ENCODE peak calls at places on chromosomes 7 and 10, in ten cellular contexts. H is lung; R is left lung; F is CD8-positive, alpha-beta memory T cell; N is GM23248; K is IMR-90; B is CD8-positive, alpha-beta T cell; P is ovary; V is kidney; E is Panc1. U is an unnamed sample.

GRCh38 chr7:83366629-83367028 is 203.9 kb upstream of the PCLO start:
- DNase-seq in P (no peak), V (no peak), K (no peak), F (no peak), N (no peak), R (no peak), H (no peak), B (no peak), E (no peak), U (no peak)

GRCh38 chr10:121927361-121927840 is 430 bp downstream of the ATE1 start:
- DNase-seq in K (peak; percentile 43), V (peak; percentile 80), E (no peak), B (no peak), H (peak; percentile 34), N (peak; percentile 85), R (peak; percentile 87), F (peak; percentile 7), P (peak; percentile 38), U (peak; percentile 79)

GRCh38 chr7:4209966-4210365 is 472.1 kb upstream of the FOXK1 start:
- DNase-seq in P (no peak), V (peak; percentile 41), E (no peak), R (peak; percentile 57), F (no peak), B (no peak), N (no peak), H (no peak), K (no peak), U (no peak)

GRCh38 chr10:35216303-35216905 is 89.8 kb downstream of the CREM start:
- DNase-seq in B (no peak), V (no peak), F (no peak), N (no peak), K (peak; percentile 21), R (no peak), H (peak; percentile 47), E (no peak), P (no peak), U (no peak)

GRCh38 chr10:101843032-101843991 is at the start of gene KCNIP2:
- DNase-seq in P (no peak), E (no peak), V (peak; percentile 63), F (peak; percentile 56), B (peak; percentile 65), H (no peak), K (no peak), N (no peak), R (peak; percentile 87), U (no peak)

GRCh38 chr7:75762350-75762917 is 9.6 kb downstream of the CCL26 start:
- DNase-seq in F (no peak), P (no peak), V (no peak), B (no peak), H (no peak), N (peak; percentile 88), R (no peak), E (peak; percentile 62), K (peak; percentile 77), U (no peak)

GRCh38 chr10:8767616-8768015 is 713.1 kb downstream of the GATA3 start:
- DNase-seq in P (no peak), E (no peak), B (no peak), K (no peak), H (no peak), F (no peak), R (no peak), N (no peak), V (no peak), U (no peak)

GRCh38 chr10:17394854-17395253 is 59.5 kb downstream of the ST8SIA6 start:
- DNase-seq in B (no peak), H (no peak), N (no peak), E (no peak), R (no peak), K (no peak), V (no peak), F (no peak), P (no peak), U (no peak)

GRCh38 chr10:26423722-26424121 is 14.4 kb upstream of the APBB1IP start:
- DNase-seq in K (no peak), E (no peak), N (no peak), H (no peak), V (no peak), R (no peak), P (no peak), F (no peak), B (no peak), U (no peak)

GRCh38 chr7:100380180-100380579 is 6.9 kb downstream of the PILRA start:
- DNase-seq in H (no peak), V (no peak), P (no peak), B (no peak), R (no peak), K (no peak), F (no peak), E (no peak), N (no peak), U (no peak)

GRCh38 chr7:131911112-131911511 is 354.7 kb upstream of the PODXL start:
- DNase-seq in N (no peak), R (no peak), H (no peak), K (no peak), F (no peak), E (no peak), B (no peak), V (no peak), P (no peak), U (no peak)

GRCh38 chr7:152925412-152926147 is 166.0 kb downstream of the ACTR3B start:
- DNase-seq in K (no peak), N (no peak), V (no peak), P (no peak), B (no peak), E (no peak), R (peak; percentile 79), H (no peak), F (no peak), U (no peak)

GRCh38 chr7:116148108-116148507 is 62.2 kb upstream of the TES start:
- DNase-seq in N (no peak), V (no peak), B (no peak), R (no peak), F (no peak), K (no peak), E (no peak), H (no peak), P (no peak), U (no peak)

GRCh38 chr10:100115011-100115770 is 33.5 kb upstream of the CPN1 start:
- DNase-seq in K (no peak), P (no peak), E (no peak), V (no peak), H (no peak), B (no peak), N (peak; percentile 12), F (no peak), R (peak; percentile 72), U (no peak)

GRCh38 chr10:5504146-5505072 is 5.0 kb upstream of the CALML5 start:
- DNase-seq in V (peak; percentile 44), F (no peak), E (no peak), N (no peak), R (no peak), K (no peak), H (no peak), B (no peak), P (no peak), U (no peak)
- H3K27ac ChIP-seq in V (no peak overlapping the region), F (no peak overlapping the region), E (no peak overlapping the region), N (no peak overlapping the region), R (no peak overlapping the region), K (no peak overlapping the region), H (peak overlapping the region; percentile 59), B (no peak overlapping the region), P (no peak overlapping the region), U (no peak overlapping the region)

DNA sequence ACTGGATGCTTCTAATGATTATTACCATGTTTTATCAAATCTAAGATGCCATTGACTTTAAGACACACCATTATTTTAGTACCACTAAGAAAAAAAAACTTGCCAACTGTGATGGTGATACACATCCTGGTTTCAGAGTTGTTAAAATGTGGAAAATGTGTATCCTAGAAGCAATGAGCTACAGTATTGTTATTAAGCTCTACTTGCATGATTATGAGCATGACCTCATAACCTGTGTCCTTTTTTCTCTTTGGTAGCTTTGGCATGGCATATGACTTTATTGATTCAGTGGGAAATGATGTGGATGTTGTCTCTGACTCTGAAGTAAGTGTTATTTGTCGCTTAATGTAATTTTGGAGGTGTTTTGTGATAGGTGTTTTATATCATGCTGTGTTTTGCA is 3.3 kb downstream of the EDRF1 start:
- DNase-seq in K (no peak), F (no peak), H (no peak), N (no peak), E (no peak), B (no peak), P (no peak), R (no peak), V (no peak), U (no peak)
- H3K36me3 ChIP-seq in K (peaks cover 22% of the 10 kb centered on the region), F (peaks cover 50% of the 10 kb centered on the region), H (peaks cover 16% of the 10 kb centered on the region), N (peaks cover 59% of the 10 kb centered on the region), E (peaks cover 72% of the 10 kb centered on the region), B (peaks cover 51% of the 10 kb centered on the region), P (no peaks in the 10 kb centered on the region), R (peaks cover 67% of the 10 kb centered on the region), V (peaks cover 38% of the 10 kb centered on the region), U (no peaks in the 10 kb centered on the region)

DNA sequence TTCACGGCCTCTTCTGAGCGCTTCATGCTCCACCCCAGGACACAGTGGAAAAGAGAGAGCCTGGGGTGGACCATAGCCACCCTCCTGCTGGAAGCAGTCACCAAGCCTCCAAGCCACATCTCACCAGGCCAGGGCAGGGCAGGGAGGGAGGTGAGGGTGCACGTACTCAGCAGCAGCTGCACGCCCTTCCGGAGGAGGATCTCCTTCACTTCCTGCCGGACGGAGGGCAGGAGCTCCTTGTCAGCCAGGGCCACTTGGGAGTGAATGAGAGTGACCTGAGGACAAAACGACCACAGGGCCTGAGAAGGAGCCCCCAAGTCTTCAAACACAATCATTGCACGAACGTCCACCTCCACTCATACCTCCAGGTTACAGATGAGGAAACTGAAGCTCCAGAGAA is 15.0 kb downstream of the AIFM2 start:
- DNase-seq in R (no peak), V (no peak), B (no peak), K (no peak), F (no peak), P (no peak), E (no peak), N (no peak), H (no peak), U (no peak)
- H3K4me3 ChIP-seq in R (no peak overlapping the region), V (no peak overlapping the region), B (no peak overlapping the region), K (no peak overlapping the region), F (no peak overlapping the region), P (no peak overlapping the region), E (no peak overlapping the region), N (no peak overlapping the region), H (no peak overlapping the region), U (no peak overlapping the region)

GRCh38 chr10:94183666-94184264 is 179.0 kb downstream of the NOC3L start:
- DNase-seq in H (no peak), N (peak; percentile 94), K (peak; percentile 100), B (no peak), P (no peak), R (no peak), E (no peak), F (no peak), V (no peak), U (no peak)

GRCh38 chr10:94173594-94173993 is 179.9 kb downstream of the PLCE1 start:
- DNase-seq in V (no peak), H (no peak), P (no peak), F (no peak), B (no peak), K (no peak), N (no peak), R (no peak), E (no peak), U (no peak)

GRCh38 chr10:94174838-94175237 is 181.1 kb downstream of the PLCE1 start:
- DNase-seq in B (no peak), K (peak; percentile 7), R (no peak), H (no peak), F (no peak), P (no peak), V (no peak), N (no peak), E (no peak), U (no peak)

GRCh38 chr10:94180576-94180975 is 182.2 kb downstream of the NOC3L start:
- DNase-seq in N (no peak), K (no peak), E (no peak), B (no peak), R (no peak), P (no peak), H (no peak), F (no peak), V (no peak), U (no peak)

GRCh38 chr10:94178475-94179251 is 184.1 kb downstream of the NOC3L start:
- DNase-seq in E (no peak), F (no peak), R (no peak), P (no peak), B (no peak), V (no peak), H (no peak), K (peak; percentile 50), N (no peak), U (no peak)
- H3K27ac ChIP-seq in E (no peak overlapping the region), F (no peak overlapping the region), R (no peak overlapping the region), P (no peak overlapping the region), B (no peak overlapping the region), V (no peak overlapping the region), H (no peak overlapping the region), K (no peak overlapping the region), N (no peak overlapping the region), U (no peak overlapping the region)

U was measured in Peyer's patch.